ENCODE peak calls at places on chromosomes 1 and 21, in four cellular contexts. G is CD8-positive, alpha-beta T cell; I is heart right ventricle; Z is progenitor cell of endocrine pancreas. V is an unnamed sample.

GRCh38 chr1:31689821-31690220 is 14.0 kb downstream of the COL16A1 start:
- DNase-seq in G (no peak), I (no peak), Z (no peak), V (no peak)

GRCh38 chr1:3695326-3696217 is 43.3 kb downstream of the TP73 start:
- DNase-seq in G (no peak), I (peak), Z (peak), V (peak)

GRCh38 chr1:94926365-94926914 is 470 bp downstream of the CNN3 start:
- DNase-seq in G (no peak), I (peak), Z (peak), V (peak)

GRCh38 chr1:82001345-82001744 is 200.6 kb downstream of the ADGRL2 start:
- DNase-seq in G (no peak), I (no peak), Z (no peak), V (no peak)

GRCh38 chr1:151888972-151889570 is 20.2 kb downstream of the THEM4 start:
- DNase-seq in G (no peak), I (no peak), Z (no peak), V (no peak)

GRCh38 chr1:117860906-117861610 is 68.4 kb downstream of the GDAP2 start:
- DNase-seq in G (no peak), I (no peak), Z (no peak), V (no peak)

GRCh38 chr1:32767641-32768040 is 49.5 kb downstream of the YARS1 start:
- DNase-seq in G (no peak), I (no peak), Z (no peak), V (no peak)

GRCh38 chr21:28240586-28240985 is 752.1 kb downstream of the LTN1 start:
- DNase-seq in G (no peak), I (no peak), Z (no peak), V (no peak)

GRCh38 chr1:203744008-203744972 is 20.7 kb upstream of the LAX1 start:
- DNase-seq in G (no peak), I (peak), Z (no peak), V (no peak)

GRCh38 chr1:187244623-187245022 is 415.9 kb downstream of the PLA2G4A start:
- DNase-seq in G (no peak), I (no peak), Z (no peak), V (no peak)

GRCh38 chr21:45330075-45330781 is 42.5 kb upstream of the POFUT2 start:
- DNase-seq in G (no peak), I (no peak), Z (peak), V (no peak)

GRCh38 chr1:31798086-31798432 is 17.8 kb downstream of the SPOCD1 start:
- DNase-seq in G (no peak), I (no peak), Z (no peak), V (no peak)

GRCh38 chr1:58789322-58789856 is 5.5 kb upstream of the JUN start:
- DNase-seq in G (no peak), I (no peak), Z (no peak), V (no peak)

GRCh38 chr1:155171836-155172731 is 1.0 kb downstream of the KRTCAP2 start:
- DNase-seq in G (no peak), I (no peak), Z (no peak), V (no peak)

GRCh38 chr1:25619101-25619890 is 2.7 kb downstream of the MAN1C1 start:
- DNase-seq in G (no peak), I (peak), Z (peak), V (peak)

GRCh38 chr1:110243581-110243980 is 33.5 kb downstream of the KCNC4 start:
- DNase-seq in G (no peak), I (no peak), Z (no peak), V (no peak)

GRCh38 chr1:42370876-42371549 is 9.6 kb upstream of the RIMKLA start:
- DNase-seq in G (no peak), I (no peak), Z (no peak), V (no peak)

GRCh38 chr1:203121186-203122015 is 6.1 kb upstream of the ADORA1 start:
- DNase-seq in G (no peak), I (no peak), Z (no peak), V (no peak)

GRCh38 chr1:40391688-40392145 is 18.2 kb downstream of the SMAP2 start:
- DNase-seq in G (no peak), I (no peak), Z (no peak), V (no peak)

GRCh38 chr1:168031627-168032026 is 94.8 kb upstream of the MPC2 start:
- DNase-seq in G (no peak), I (no peak), Z (no peak), V (no peak)

GRCh38 chr1:246592695-246593094 is 26.4 kb downstream of the CNST start:
- DNase-seq in G (no peak), I (no peak), Z (no peak), V (no peak)

GRCh38 chr1:244021427-244021826 is 29.7 kb upstream of the ZBTB18 start:
- DNase-seq in G (no peak), I (no peak), Z (no peak), V (no peak)

GRCh38 chr1:150973826-150974579 is 632 bp downstream of the CERS2 start:
- DNase-seq in G (no peak), I (peak), Z (no peak), V (no peak)

GRCh38 chr1:17995480-17995879 is 112.1 kb upstream of the IGSF21 start:
- DNase-seq in G (no peak), I (no peak), Z (no peak), V (no peak)

GRCh38 chr1:98325646-98326441 is 335.7 kb upstream of the SNX7 start:
- DNase-seq in G (no peak), I (peak), Z (no peak), V (no peak)

GRCh38 chr1:169676001-169676400 is 35.4 kb downstream of the SELL start:
- DNase-seq in G (no peak), I (no peak), Z (no peak), V (no peak)

GRCh38 chr1:12604114-12604874 is 13.7 kb downstream of the DHRS3 start:
- DNase-seq in G (no peak), I (peak), Z (no peak), V (no peak)

GRCh38 chr1:205071801-205072200 is 12.5 kb downstream of the TMEM81 start:
- DNase-seq in G (no peak), I (no peak), Z (no peak), V (no peak)

GRCh38 chr1:152398812-152399698 is 15.0 kb downstream of the CRNN start:
- DNase-seq in G (no peak), I (no peak), Z (no peak), V (no peak)

GRCh38 chr1:150528997-150529396 is 13.4 kb downstream of the FALEC start:
- DNase-seq in G (no peak), I (no peak), Z (no peak), V (no peak)

GRCh38 chr1:202165267-202165941 is 5.0 kb upstream of the PTPN7 start:
- DNase-seq in G (no peak), I (no peak), Z (no peak), V (no peak)

GRCh38 chr1:158013840-158014520 is 20.5 kb downstream of the KIRREL1 start:
- DNase-seq in G (no peak), I (no peak), Z (no peak), V (no peak)

GRCh38 chr1:197016751-197017150 is 39.4 kb downstream of the CFHR5 start:
- DNase-seq in G (no peak), I (no peak), Z (no peak), V (no peak)

GRCh38 chr1:66553846-66554245 is 19.9 kb downstream of the SGIP1 start:
- DNase-seq in G (no peak), I (no peak), Z (no peak), V (no peak)

GRCh38 chr1:33256335-33256700 is at the start of gene ZNF362:
- DNase-seq in G (peak), I (peak), Z (peak), V (peak)

GRCh38 chr21:44880762-44881585 is 7.5 kb upstream of the PTTG1IP start:
- DNase-seq in G (no peak), I (no peak), Z (no peak), V (no peak)

GRCh38 chr1:167165948-167166702 is 54.6 kb upstream of the POU2F1 start:
- DNase-seq in G (no peak), I (no peak), Z (peak), V (peak)

GRCh38 chr1:71157151-71157550 is 76.3 kb upstream of the ZRANB2 start:
- DNase-seq in G (no peak), I (no peak), Z (no peak), V (no peak)

GRCh38 chr1:114854693-114855320 is at the start of gene SYCP1:
- DNase-seq in G (no peak), I (no peak), Z (no peak), V (no peak)

DNA sequence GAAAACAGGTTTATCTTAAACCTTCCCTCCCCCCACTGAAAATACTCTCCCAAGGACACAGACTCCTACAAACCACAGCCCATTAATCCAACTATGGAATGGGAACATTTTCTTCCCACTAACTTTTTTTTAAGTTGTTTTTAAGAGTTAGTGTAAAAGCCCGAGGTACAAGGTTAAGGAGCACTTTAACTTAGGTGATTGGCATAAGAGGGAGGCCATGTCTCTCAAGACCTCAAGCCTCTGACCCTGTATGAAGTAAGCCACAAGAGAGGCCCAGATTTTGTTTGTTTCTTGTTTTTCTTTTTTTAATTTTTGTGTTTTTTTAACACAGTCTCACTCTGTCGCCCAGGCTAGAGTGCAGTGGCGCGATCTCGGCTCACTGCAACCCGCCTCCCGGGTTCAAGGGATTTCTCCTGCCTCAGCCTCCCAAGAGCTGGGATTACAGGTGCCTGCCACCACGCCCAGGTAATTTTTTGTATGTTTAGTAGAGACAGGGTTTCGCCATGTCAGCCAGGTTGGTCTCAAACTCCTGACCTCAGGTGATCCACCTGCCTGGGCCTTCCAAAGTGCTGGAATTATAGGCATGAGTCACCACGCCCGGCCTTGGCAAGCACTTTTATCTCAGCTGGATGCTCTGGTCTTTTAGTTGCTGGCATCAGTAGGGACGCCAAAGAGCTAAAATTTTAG is 14.4 kb downstream of the ARMH1 start:
- DNase-seq in G (no peak), I (no peak), Z (no peak), V (no peak)
- TF ChIP-seq CTCF in G (no peak), I (no peak), Z (no peak), V (no peak)

GRCh38 chr1:213657040-213657439 is 330.7 kb upstream of the PROX1 start:
- DNase-seq in G (no peak), I (no peak), Z (no peak), V (no peak)
- TF ChIP-seq CTCF in G (no peak), I (no peak), Z (no peak), V (no peak)

GRCh38 chr1:51044199-51044598 is 57.8 kb upstream of the C1orf185 start:
- DNase-seq in G (no peak), I (no peak), Z (no peak), V (no peak)

GRCh38 chr1:51048021-51048420 is 54.0 kb upstream of the C1orf185 start:
- DNase-seq in G (no peak), I (no peak), Z (no peak), V (no peak)

GRCh38 chr1:51048670-51049069 is 53.4 kb upstream of the C1orf185 start:
- DNase-seq in G (no peak), I (no peak), Z (no peak), V (no peak)

DNA sequence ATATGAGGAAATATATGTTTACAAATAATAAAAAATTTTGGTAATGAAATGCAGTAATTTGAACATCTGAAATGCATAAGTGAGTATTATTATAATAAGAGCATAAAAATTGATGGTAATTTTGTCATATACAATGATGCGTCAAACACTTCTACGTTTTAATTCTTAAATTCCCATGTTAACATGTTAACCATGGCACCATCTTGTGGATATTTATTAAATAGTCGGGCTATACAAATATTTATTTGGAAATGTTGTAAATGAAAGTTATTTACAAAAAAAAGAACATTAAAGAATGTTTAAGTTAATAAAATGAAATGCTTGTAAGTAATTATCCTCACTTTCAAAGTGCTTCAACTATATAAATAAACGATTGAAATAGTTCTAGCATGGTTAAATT is 57.2 kb upstream of the C1orf185 start:
- DNase-seq in G (no peak), I (no peak), Z (no peak), V (no peak)
- TF ChIP-seq CTCF in G (no peak), I (peak), Z (no peak), V (no peak)

DNA sequence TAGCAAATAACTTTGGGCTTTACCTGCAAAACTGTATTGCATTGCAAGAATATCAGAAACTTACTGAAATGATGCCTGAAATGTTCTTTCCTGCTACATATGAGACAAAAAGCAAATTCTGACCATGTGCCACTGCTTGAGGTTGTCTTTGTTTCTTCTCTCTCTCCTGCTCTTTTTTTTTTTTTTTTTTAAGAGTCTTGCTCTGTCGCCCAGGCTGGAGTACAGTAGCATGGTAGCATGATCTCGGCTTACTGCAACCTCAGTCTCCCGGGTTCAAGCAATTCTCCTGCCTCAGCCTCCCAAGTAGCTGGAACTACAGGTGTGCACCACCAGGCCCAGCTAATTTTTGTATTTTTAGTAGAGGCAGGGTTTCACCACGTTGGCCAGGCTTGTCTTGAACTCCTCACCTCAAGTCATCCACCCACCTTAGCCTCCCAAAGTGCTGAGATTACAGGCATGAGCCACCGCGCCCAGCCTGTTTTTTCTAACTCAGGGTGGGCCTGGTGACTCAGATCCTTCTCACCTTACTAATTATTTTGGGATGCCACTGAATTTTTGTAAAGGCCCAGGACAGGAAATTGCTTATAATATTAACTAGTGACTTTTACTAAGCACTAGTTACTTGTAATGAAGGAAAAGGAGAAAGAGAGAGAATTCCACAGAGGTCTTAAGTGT is 35.9 kb downstream of the DNASE2B start:
- DNase-seq in G (no peak), I (no peak), Z (no peak), V (no peak)
- TF ChIP-seq CTCF in G (no peak), I (no peak), Z (peak), V (no peak)

GRCh38 chr1:19081218-19081893 is 124.9 kb upstream of the IFFO2 start:
- DNase-seq in G (no peak), I (no peak), Z (no peak), V (no peak)

GRCh38 chr1:19078503-19078902 is 122.0 kb upstream of the IFFO2 start:
- DNase-seq in G (no peak), I (no peak), Z (no peak), V (no peak)

GRCh38 chr1:19079541-19079940 is 123.1 kb upstream of the IFFO2 start:
- DNase-seq in G (no peak), I (no peak), Z (no peak), V (no peak)

GRCh38 chr1:19079983-19080472 is 123.6 kb upstream of the IFFO2 start:
- DNase-seq in G (no peak), I (no peak), Z (no peak), V (no peak)

GRCh38 chr1:19080715-19081114 is 124.2 kb upstream of the IFFO2 start:
- DNase-seq in G (no peak), I (no peak), Z (no peak), V (no peak)
- TF ChIP-seq CTCF in G (no peak), I (no peak), Z (no peak), V (no peak)

GRCh38 chr21:21921410-21922232 is 923.4 kb downstream of the NCAM2 start:
- DNase-seq in G (no peak), I (no peak), Z (no peak), V (no peak)
- TF ChIP-seq CTCF in G (no peak), I (peak), Z (peak), V (peak)

DNA sequence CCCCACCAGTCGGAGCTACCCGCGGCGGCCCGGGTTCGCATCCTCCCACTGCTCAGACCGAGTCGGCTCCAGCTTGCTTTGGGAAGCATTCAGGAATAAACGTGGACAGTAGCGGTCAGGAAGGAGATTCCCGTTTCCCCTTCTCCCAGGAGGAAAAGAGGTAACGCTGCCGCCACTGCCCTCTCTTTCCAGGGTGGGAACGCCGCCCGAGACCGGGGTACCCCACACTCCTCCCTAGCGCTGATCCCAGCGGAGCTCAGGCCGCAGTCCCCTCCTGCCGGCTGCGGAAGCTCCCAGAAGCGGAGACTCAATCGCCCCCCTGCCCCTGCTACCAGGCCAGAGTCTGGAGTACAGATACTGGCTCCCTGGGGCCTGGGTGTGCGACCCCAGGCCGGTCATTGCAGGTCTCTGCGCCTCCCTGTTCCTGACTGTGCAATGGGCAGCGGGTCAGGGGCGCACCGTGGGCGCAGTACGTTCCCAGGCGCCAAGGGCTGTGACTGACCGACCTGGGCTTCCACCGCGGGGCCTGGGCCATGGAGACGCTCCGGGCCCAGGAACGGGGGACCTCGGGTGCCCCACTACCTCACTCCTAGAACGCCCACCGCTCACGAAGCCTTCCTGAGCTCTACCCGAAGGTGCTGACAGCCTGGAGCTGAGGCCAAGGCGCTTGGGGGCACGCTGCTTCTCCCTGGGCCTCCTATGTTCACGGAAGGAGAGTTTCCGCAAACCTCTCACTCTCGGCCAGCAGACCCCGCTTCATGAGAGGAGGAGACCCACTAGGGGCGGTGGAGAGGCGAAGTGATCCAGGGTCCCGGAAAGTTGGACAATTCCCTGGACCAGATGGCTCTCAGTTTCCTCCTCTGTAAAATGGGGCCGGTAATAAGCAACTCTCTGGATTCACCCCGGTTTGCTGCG is 7.8 kb downstream of the DMRTA2 start:
- DNase-seq in G (no peak), I (no peak), Z (no peak), V (no peak)
- TF ChIP-seq CTCF in G (no peak), I (no peak), Z (peak), V (no peak)

DNA sequence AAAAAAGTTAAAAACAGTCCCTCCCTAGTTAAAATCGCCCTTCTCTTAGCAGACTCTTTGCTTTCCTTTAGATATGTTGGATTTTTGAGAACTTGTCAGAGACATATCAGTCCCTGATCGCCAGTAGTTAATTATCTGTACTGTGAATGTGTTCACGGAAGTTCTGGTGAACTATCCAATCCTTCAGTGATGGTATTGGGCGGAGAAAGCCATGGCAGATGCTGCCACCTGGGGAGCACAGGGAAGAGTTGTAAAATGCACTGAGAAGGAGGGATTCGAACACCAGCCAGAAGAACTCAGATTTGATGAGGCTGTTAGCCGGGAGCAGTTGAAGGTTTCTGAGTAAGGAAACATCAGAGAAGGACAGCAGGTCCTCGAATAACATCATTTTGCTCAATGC is 17.5 kb upstream of the KIF14 start:
- DNase-seq in G (no peak), I (no peak), Z (no peak), V (no peak)
- TF ChIP-seq CTCF in G (no peak), I (no peak), Z (no peak), V (no peak)

GRCh38 chr1:116372651-116373444 is at the start of gene ATP1A1:
- DNase-seq in G (peak), I (peak), Z (peak), V (peak)
- TF ChIP-seq CTCF in G (no peak), I (peak), Z (no peak), V (no peak)

V was measured in mesothelial cell of epicardium.